ENCODE peak calls at places on chromosomes 5 and 9, in five cellular contexts. K is GM12865, T is tibial nerve, L is GM23248, S is upper lobe of right lung. X is an unnamed sample.

GRCh38 chr5:161846731-161847130 is 1.2 kb upstream of the GABRA1 start:
- DNase-seq in S (no peak), T (no peak), L (peak), K (peak), X (no peak)

GRCh38 chr9:88776717-88777497 is 214.4 kb upstream of the S1PR3 start:
- DNase-seq in S (no peak), T (no peak), K (no peak), L (peak), X (peak)

GRCh38 chr9:133063500-133064231 is 1.9 kb downstream of the CEL start:
- DNase-seq in K (no peak), T (no peak), L (no peak), S (no peak), X (no peak)

GRCh38 chr9:110835859-110836271 is 167.3 kb downstream of the MUSK start:
- DNase-seq in S (no peak), L (peak), K (no peak), T (no peak), X (peak)

GRCh38 chr9:14314424-14314928 is 535 bp upstream of the NFIB start:
- DNase-seq in T (peak), S (peak), K (no peak), L (peak), X (peak)

GRCh38 chr5:132044207-132044606 is 16.2 kb upstream of the IL3 start:
- DNase-seq in K (no peak), L (no peak), S (peak), T (no peak), X (no peak)

GRCh38 chr9:34045903-34046302 is 2.8 kb downstream of the UBAP2 start:
- DNase-seq in S (no peak), L (no peak), T (no peak), K (no peak), X (no peak)

GRCh38 chr9:81686614-81687520 is 2.5 kb downstream of the TLE1 start:
- DNase-seq in K (peak), S (peak), L (peak), T (peak), X (peak)

GRCh38 chr9:21252727-21253547 is 13.1 kb upstream of the IFNA14 start:
- DNase-seq in K (peak), T (no peak), L (peak), S (peak), X (peak)

GRCh38 chr9:10804486-10804885 is 191.7 kb upstream of the PTPRD start:
- DNase-seq in L (no peak), S (no peak), K (no peak), T (no peak), X (no peak)

GRCh38 chr9:19748278-19749126 is 40.3 kb downstream of the SLC24A2 start:
- DNase-seq in S (no peak), K (no peak), T (no peak), L (peak), X (no peak)

GRCh38 chr9:126357074-126357473 is 30.4 kb downstream of the MVB12B start:
- DNase-seq in L (no peak), K (no peak), T (no peak), S (no peak), X (no peak)

GRCh38 chr9:6805532-6805931 is 47.8 kb downstream of the KDM4C start:
- DNase-seq in L (peak), T (no peak), K (no peak), S (no peak), X (peak)

GRCh38 chr9:93092171-93092991 is 3.6 kb upstream of the CARD19 start:
- DNase-seq in L (no peak), K (no peak), S (peak), T (no peak), X (no peak)

GRCh38 chr5:34915856-34916192 is 313 bp downstream of the BRIX1 start:
- DNase-seq in S (no peak), K (peak), L (peak), T (no peak), X (no peak)

DNA sequence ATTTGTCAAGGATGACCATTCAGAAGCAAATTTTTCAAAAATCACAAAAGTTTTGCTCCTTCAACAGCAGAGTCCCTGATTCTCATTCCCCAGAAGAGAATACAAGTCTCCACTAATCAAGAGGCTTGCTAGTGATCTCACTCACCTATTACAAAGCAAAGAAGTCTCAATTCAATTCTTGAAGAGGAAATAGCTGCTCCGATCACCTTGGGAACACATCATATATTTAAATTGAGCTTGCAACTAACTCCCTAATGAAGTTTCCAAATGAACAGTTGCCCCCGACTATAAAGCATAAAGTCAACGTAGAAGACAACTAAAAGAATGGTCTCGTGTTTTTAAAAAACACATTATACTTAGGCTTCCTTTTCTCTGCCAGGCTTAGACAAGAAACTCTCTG is 1.6 kb downstream of the LIFR start:
- DNase-seq in K (no peak), S (no peak), T (no peak), L (no peak), X (no peak)
- H3K4me3 ChIP-seq in K (no peak), S (peak), T (peak), L (peak), X (no peak)

GRCh38 chr5:62093981-62094380 is 212.0 kb upstream of the KIF2A start:
- DNase-seq in S (no peak), K (peak), T (no peak), L (peak), X (peak)

GRCh38 chr5:62090953-62091352 is 215.1 kb upstream of the KIF2A start:
- DNase-seq in T (no peak), K (no peak), L (no peak), S (no peak), X (no peak)

GRCh38 chr5:62097361-62097760 is 208.6 kb upstream of the KIF2A start:
- DNase-seq in K (no peak), S (no peak), T (no peak), L (no peak), X (no peak)

GRCh38 chr5:62093411-62093810 is 212.6 kb upstream of the KIF2A start:
- DNase-seq in K (no peak), S (no peak), L (no peak), T (no peak), X (no peak)
- H3K4me3 ChIP-seq in K (peak), S (no peak), L (peak), T (no peak), X (no peak)

DNA sequence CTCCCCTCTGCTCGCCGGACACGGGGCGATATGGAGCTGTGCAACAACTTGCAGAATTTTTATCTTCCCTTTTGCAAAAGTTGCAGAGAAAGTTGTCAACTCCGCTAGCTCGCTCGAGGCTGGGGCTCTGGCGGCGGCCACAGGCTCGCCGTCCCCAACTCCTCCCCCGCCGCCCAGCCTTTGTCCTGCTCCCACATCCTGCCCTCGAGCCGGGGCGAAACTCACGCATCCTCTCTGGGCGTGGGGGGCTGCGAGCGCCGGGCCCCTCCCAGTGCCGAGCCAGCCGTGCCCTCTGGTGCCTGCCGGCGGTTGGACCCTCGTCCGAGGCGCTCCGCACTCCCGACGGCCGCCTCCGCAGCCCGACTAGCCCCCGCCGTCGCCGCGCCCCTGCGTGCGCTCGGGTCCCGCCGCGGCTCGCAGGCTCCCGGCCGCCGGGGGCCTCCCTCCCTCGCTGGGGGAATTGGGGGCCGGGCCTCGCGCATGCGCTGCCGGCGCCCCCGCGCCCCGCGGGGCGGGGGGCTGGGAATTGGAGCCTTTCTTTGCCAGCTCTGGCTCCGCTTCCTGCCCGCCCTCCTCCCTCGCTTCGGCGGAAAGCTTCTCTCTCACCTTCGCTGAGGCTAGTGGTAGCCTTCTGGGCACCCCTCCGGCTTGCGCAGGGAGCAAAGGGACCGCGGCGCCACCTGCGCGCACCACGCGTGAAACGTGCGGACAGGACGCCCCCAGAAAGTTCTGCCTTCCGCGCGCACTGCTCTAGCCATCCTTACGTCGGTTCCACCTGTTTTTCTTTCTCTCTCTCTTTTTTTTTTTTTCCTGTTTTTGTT is at the start of gene CCNJL:
- DNase-seq in K (peak), L (peak), T (no peak), S (peak), X (no peak)
- H3K4me3 ChIP-seq in K (peak), L (peak), T (peak), S (peak), X (peak)

GRCh38 chr5:111754190-111754589 is 2.8 kb downstream of the NREP start:
- DNase-seq in T (no peak), L (no peak), S (no peak), K (no peak), X (no peak)
- H3K4me3 ChIP-seq in T (no peak), L (peak), S (no peak), K (no peak), X (peak)

DNA sequence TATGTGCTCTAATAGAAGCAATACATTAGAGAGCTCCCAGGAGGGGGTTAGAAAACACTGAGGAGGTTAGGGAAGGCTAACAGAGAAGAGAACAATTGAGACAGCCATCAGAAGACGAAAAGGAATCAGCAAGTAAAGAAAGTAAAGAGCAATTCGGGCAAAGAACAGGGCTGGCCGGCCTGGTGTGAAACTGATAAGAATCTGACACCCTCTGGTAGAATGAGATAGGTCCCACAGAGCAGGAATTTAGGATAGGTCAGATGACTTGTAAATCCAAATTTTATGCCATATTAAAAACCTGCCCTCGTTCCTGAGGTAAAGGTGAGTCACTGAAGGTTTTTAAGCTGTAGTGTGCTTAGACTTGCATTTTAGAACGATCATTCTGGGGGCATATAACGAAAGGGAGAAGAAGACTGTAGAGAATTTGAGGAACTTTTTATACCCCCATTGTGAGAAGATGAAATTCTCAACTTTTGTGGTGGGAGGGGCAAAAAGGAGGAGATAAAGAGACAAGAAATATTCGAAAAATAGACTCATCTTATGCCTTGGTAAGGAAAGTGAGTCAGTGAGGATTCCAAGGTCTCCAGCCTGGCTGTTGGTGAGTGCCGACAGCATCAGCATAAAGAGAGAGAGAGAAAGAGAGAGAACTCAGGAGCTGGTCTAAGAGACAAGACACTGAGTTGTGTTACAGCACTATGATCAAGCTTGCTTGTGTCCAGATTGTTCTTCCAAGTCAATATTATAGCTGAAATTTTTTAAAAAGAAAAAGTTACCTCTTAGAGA is 51.3 kb downstream of the TMEM167A start:
- DNase-seq in L (no peak), K (no peak), T (no peak), S (no peak), X (no peak)
- H3K4me3 ChIP-seq in L (no peak), K (no peak), T (no peak), S (no peak), X (no peak)

DNA sequence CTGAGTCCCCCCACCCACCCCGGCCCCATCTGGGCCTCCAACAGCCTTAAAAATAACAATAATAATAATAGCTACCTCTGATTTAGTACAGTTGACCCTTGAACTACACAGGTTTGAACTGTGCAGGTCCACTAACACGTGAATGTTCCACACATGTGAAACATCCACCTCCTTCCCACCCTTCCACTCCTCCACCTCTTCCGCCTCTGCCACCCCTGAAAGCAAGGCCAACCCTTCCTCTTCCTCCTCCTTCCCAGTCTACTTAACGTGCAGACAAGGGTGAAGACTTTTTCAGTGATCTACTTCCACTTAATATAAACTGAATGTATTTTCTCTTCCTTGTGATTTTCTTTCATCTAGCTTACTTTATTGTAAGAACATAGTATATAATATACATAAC is 10.8 kb downstream of the PDGFRB start:
- DNase-seq in S (no peak), K (no peak), L (no peak), T (no peak), X (no peak)
- H3K4me3 ChIP-seq in S (no peak), K (no peak), L (peak), T (no peak), X (peak)

GRCh38 chr5:106167766-106168165 is 1503.0 kb downstream of the EFNA5 start:
- DNase-seq in T (no peak), L (no peak), K (no peak), S (no peak), X (no peak)

GRCh38 chr5:106163233-106163632 is 1507.5 kb downstream of the EFNA5 start:
- DNase-seq in L (no peak), K (no peak), T (no peak), S (no peak), X (no peak)
- H3K4me3 ChIP-seq in L (no peak), K (no peak), T (no peak), S (no peak), X (no peak)

GRCh38 chr9:717722-718121 is 123.8 kb upstream of the DMRT1 start:
- DNase-seq in T (no peak), K (no peak), S (no peak), L (no peak), X (no peak)
- H3K4me3 ChIP-seq in T (no peak), K (no peak), S (no peak), L (no peak), X (no peak)

GRCh38 chr9:127801955-127802575 is 617 bp upstream of the FPGS start:
- DNase-seq in S (no peak), L (peak), K (no peak), T (no peak), X (peak)
- H3K4me3 ChIP-seq in S (peak), L (peak), K (peak), T (peak), X (peak)

GRCh38 chr5:174281089-174281488 is 235.6 kb downstream of the NSG2 start:
- DNase-seq in K (no peak), S (no peak), T (no peak), L (no peak), X (no peak)
- H3K4me3 ChIP-seq in K (no peak), S (no peak), T (no peak), L (no peak), X (no peak)